ENCODE peak calls at places on chromosomes 3 and 15, in six cellular contexts. B is cardiac muscle cell, N is body of pancreas, Y is Panc1, A is ovary, S is uterus. X is an unnamed sample.

GRCh38 chr3:117036259-117036799 is 326.8 kb downstream of the TUSC7 start:
- DNase-seq in A (no peak), Y (no peak), B (peak; percentile 76), S (peak; percentile 40), N (no peak), X (no peak)

GRCh38 chr3:122416966-122417365 is 1.1 kb upstream of the WDR5B start:
- DNase-seq in S (no peak), N (peak; percentile 33), Y (no peak), B (no peak), A (no peak), X (no peak)

GRCh38 chr3:72997421-72997961 is 880 bp downstream of the PPP4R2 start:
- DNase-seq in B (peak; percentile 67), A (no peak), S (no peak), N (peak; percentile 16), Y (no peak), X (no peak)

GRCh38 chr3:38003371-38003816 is 12.8 kb downstream of the VILL start:
- DNase-seq in N (peak; percentile 76), A (peak; percentile 76), S (peak; percentile 75), Y (no peak), B (peak; percentile 60), X (peak; percentile 74)

GRCh38 chr15:25710184-25710583 is 152.9 kb downstream of the ATP10A start:
- DNase-seq in B (peak; percentile 24), A (no peak), S (peak; percentile 47), N (peak; percentile 45), Y (no peak), X (peak; percentile 31)

GRCh38 chr3:57009367-57009766 is 51.1 kb upstream of the SPATA12 start:
- DNase-seq in S (no peak), Y (no peak), N (no peak), B (peak; percentile 54), A (no peak), X (no peak)

GRCh38 chr3:56747150-56747549 is 54.6 kb downstream of the ARHGEF3 start:
- DNase-seq in S (no peak), B (no peak), A (no peak), N (no peak), Y (no peak), X (no peak)

GRCh38 chr3:86973440-86973839 is 17.5 kb downstream of the VGLL3 start:
- DNase-seq in B (peak; percentile 93), Y (no peak), S (no peak), A (no peak), N (no peak), X (no peak)

GRCh38 chr15:68409736-68410370 is 22.1 kb downstream of the ITGA11 start:
- DNase-seq in N (no peak), A (no peak), S (peak; percentile 10), Y (no peak), B (no peak), X (no peak)

GRCh38 chr3:20064387-20064786 is 24.1 kb downstream of the KAT2B start:
- DNase-seq in A (no peak), B (no peak), Y (no peak), S (no peak), N (no peak), X (no peak)

GRCh38 chr3:31747785-31748184 is 215.1 kb downstream of the STT3B start:
- DNase-seq in S (no peak), B (no peak), A (no peak), Y (no peak), N (no peak), X (no peak)

GRCh38 chr15:85583404-85584390 is 203.3 kb downstream of the AKAP13 start:
- DNase-seq in S (no peak), B (peak; percentile 82), N (no peak), Y (no peak), A (no peak), X (no peak)

GRCh38 chr3:23859839-23860382 is 54.2 kb downstream of the UBE2E1 start:
- DNase-seq in N (no peak), A (no peak), S (no peak), B (no peak), Y (no peak), X (no peak)

GRCh38 chr3:193742628-193743027 is 149.6 kb downstream of the OPA1 start:
- DNase-seq in N (no peak), Y (no peak), S (no peak), B (no peak), A (no peak), X (no peak)

GRCh38 chr3:134086616-134087015 is 56.9 kb upstream of the SLCO2A1 start:
- DNase-seq in B (no peak), S (no peak), Y (no peak), N (no peak), A (no peak), X (no peak)

GRCh38 chr15:67149068-67149841 is 83.9 kb downstream of the SMAD3 start:
- DNase-seq in B (no peak), N (no peak), Y (no peak), S (no peak), A (peak; percentile 9), X (no peak)

GRCh38 chr3:149596136-149596770 is 61.6 kb downstream of the WWTR1 start:
- DNase-seq in N (no peak), S (no peak), A (no peak), Y (no peak), B (peak; percentile 55), X (no peak)

GRCh38 chr3:99895706-99896441 is 78.2 kb downstream of the CMSS1 start:
- DNase-seq in Y (peak; percentile 65), S (no peak), N (no peak), A (no peak), B (peak; percentile 76), X (no peak)

DNA sequence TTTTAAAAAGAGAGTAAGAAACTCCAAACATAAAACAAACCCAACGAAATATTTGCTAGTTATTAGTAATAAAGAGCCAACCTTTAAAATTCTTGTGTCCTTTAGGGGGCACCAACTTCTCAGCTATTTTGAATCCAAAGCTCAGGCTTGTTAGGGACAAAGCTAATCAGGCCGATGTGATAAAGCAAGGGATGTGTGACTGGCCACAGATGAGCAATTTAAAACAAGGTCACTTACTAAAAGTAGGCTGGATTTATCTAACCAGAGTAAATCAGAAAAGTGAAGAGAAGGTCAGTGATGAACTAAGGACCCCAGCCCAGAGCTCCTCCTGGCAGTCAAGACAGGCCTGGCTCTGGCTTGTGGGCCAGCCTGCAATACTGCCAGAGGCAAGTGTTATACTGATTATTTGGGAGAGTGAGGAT is 108.5 kb downstream of the CYP19A1 start:
- DNase-seq in N (no peak), B (peak; percentile 62), Y (no peak), A (no peak), S (no peak), X (no peak)
- TF ChIP-seq CTCF in N (peak; percentile 48), B (peak; percentile 52), Y (peak; percentile 43), A (peak; percentile 41), S (peak; percentile 25), X (peak; percentile 64)

DNA sequence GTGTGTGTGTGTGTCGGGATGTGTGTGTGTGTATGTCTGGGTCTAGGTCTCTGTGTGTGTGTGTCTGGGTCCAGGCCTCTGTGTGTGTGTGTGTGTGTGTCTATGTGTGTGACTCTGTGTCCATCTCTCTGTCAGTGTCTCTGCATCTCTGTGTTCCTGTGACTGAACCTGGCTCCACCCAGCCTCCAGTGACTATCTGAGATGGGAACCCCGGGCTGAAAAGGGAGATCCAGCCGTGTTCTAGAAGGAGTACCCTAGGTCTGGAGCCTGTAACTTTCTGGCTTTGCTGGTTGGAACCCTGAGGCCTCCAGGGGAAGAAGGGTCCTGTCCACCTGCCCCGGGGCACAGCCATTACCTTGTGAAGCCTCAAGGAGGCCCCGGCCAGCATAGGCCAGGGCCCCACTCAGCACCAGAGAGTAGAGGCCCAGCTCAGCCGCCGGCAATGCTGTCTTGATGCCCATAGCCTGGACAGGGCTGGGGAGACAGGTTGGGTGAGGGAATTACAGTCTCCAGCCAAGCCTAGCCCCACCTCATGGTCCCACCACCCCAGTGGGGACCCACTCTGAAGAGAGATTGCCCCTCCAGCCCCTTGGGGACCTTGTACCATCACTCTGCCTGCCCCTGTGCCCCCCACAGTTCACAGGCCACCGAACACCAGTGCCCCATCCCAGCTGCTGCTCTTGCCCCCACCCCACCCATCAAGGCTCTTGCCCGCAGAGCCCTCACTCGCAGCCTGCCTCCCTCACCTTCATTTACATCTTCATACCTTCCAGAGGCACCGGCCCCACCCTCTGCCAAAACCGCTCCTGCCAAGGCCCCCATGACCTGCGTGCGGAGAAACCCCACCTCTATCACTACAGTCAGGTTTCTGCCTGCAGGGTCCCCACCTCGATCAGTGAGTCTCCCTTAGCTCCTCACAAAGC is 2.0 kb downstream of the HHATL start:
- DNase-seq in N (no peak), Y (no peak), A (no peak), S (no peak), B (no peak), X (no peak)
- H3K27ac ChIP-seq in N (no peak overlapping the region), Y (no peak overlapping the region), A (no peak overlapping the region), S (no peak overlapping the region), B (no peak overlapping the region), X (peak overlapping the region; percentile 97)

GRCh38 chr15:96068897-96069296 is 261.6 kb upstream of the NR2F2 start:
- DNase-seq in A (no peak), B (no peak), N (no peak), Y (no peak), S (no peak), X (no peak)

GRCh38 chr15:96066852-96067490 is 263.5 kb upstream of the NR2F2 start:
- DNase-seq in Y (no peak), S (no peak), N (no peak), A (no peak), B (no peak), X (no peak)

GRCh38 chr15:96067677-96068076 is 262.8 kb upstream of the NR2F2 start:
- DNase-seq in N (no peak), B (no peak), A (no peak), Y (no peak), S (no peak), X (no peak)

GRCh38 chr15:96064351-96064756 is 266.1 kb upstream of the NR2F2 start:
- DNase-seq in S (no peak), B (peak; percentile 65), Y (no peak), N (no peak), A (no peak), X (no peak)

GRCh38 chr15:96066126-96066525 is 264.4 kb upstream of the NR2F2 start:
- DNase-seq in N (no peak), A (no peak), Y (no peak), S (no peak), B (no peak), X (no peak)
- H3K27me3 ChIP-seq in N (no peaks in the 10 kb centered on the region), A (no peaks in the 10 kb centered on the region), Y (no peaks in the 10 kb centered on the region), S (no peaks in the 10 kb centered on the region), B (no peaks in the 10 kb centered on the region), X (peaks cover 4% of the 10 kb centered on the region)

GRCh38 chr3:178804606-178805005 is 267.0 kb downstream of the ZMAT3 start:
- DNase-seq in Y (no peak), S (no peak), N (no peak), A (no peak), B (no peak), X (no peak)

GRCh38 chr3:178808748-178809147 is 262.9 kb downstream of the ZMAT3 start:
- DNase-seq in A (no peak), B (no peak), Y (no peak), N (no peak), S (no peak), X (no peak)

GRCh38 chr3:178807694-178808093 is 263.9 kb downstream of the ZMAT3 start:
- DNase-seq in N (no peak), Y (no peak), S (no peak), A (no peak), B (no peak), X (no peak)

GRCh38 chr3:178805746-178806145 is 265.9 kb downstream of the ZMAT3 start:
- DNase-seq in A (no peak), S (no peak), B (no peak), Y (no peak), N (no peak), X (no peak)

DNA sequence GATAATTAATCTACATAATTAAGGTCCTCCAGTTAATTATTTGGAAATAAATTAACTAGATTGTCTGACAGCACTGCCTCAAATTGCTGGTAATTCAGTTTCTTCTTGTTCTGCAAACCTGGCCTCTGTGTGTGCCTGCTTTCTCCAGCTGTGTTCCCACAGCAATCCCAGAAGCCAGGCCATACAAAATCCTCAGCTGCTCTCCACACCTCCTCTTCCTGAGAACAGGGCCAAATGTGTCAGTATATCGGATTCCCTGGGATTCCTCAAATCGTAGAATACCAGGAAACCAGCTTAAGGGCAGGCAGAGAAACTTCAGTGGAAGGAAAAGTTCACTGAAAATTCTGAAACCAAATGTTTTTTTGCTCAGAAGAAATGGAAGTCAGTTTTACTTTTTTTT is 261.4 kb downstream of the ZMAT3 start:
- DNase-seq in A (no peak), N (no peak), B (no peak), S (no peak), Y (no peak), X (no peak)
- TF ChIP-seq CTCF in A (no peak), N (no peak), B (no peak), S (no peak), Y (no peak), X (no peak)

X was measured in dorsolateral prefrontal cortex.